ENCODE peak calls at places on chromosomes 3 and 15, in five cellular contexts. V is GM23248, H is EL, U is ACHN, T is psoas muscle. M is an unnamed sample.

GRCh38 chr15:38267416-38268022 is 14.9 kb downstream of the SPRED1 start:
- DNase-seq in H (peak), T (no peak), U (no peak), V (peak), M (no peak)

GRCh38 chr3:187064210-187065115 is 74.8 kb downstream of the RPL39L start:
- DNase-seq in H (peak), U (no peak), V (peak), T (no peak), M (no peak)

GRCh38 chr3:49411550-49411967 is 217 bp downstream of the RHOA start:
- DNase-seq in U (no peak), T (peak), V (no peak), H (peak), M (no peak)

GRCh38 chr3:109355625-109356441 is 18.5 kb upstream of the DPPA4 start:
- DNase-seq in T (no peak), H (no peak), V (no peak), U (no peak), M (peak)

GRCh38 chr3:12303998-12304397 is 15.1 kb downstream of the PPARG start:
- DNase-seq in V (no peak), T (no peak), U (peak), H (no peak), M (no peak)

GRCh38 chr3:127158614-127159221 is 34.2 kb upstream of the PRR23E start:
- DNase-seq in H (no peak), V (peak), T (peak), U (peak), M (peak)

GRCh38 chr3:31086698-31087097 is 192.2 kb upstream of the GADL1 start:
- DNase-seq in U (no peak), V (no peak), T (no peak), H (no peak), M (no peak)

GRCh38 chr15:74179983-74180688 is 6.6 kb downstream of the ISLR start:
- DNase-seq in H (peak), V (peak), T (peak), U (no peak), M (no peak)

GRCh38 chr15:69036856-69037255 is 22.4 kb downstream of the NOX5 start:
- DNase-seq in U (no peak), T (no peak), H (no peak), V (no peak), M (no peak)

GRCh38 chr3:46127503-46127902 is 80.6 kb downstream of the CCR1 start:
- DNase-seq in T (no peak), U (peak), H (peak), V (peak), M (peak)

GRCh38 chr3:184937611-184938010 is 125.6 kb downstream of the VPS8 start:
- DNase-seq in V (no peak), T (no peak), U (no peak), H (peak), M (no peak)

GRCh38 chr3:11407644-11408043 is 135.4 kb downstream of the ATG7 start:
- DNase-seq in T (no peak), V (no peak), H (no peak), U (no peak), M (no peak)

GRCh38 chr15:34011476-34011875 is 27.5 kb downstream of the AVEN start:
- DNase-seq in T (no peak), H (no peak), V (no peak), U (no peak), M (no peak)

GRCh38 chr3:172138792-172139507 is 99.6 kb downstream of the FNDC3B start:
- DNase-seq in T (no peak), V (peak), H (peak), U (peak), M (peak)

GRCh38 chr3:37952564-37952963 is 38.0 kb upstream of the VILL start:
- DNase-seq in V (no peak), H (peak), T (no peak), U (no peak), M (no peak)

GRCh38 chr3:69058180-69058946 is 6.2 kb upstream of the TMF1 start:
- DNase-seq in T (no peak), U (no peak), H (no peak), V (no peak), M (no peak)

GRCh38 chr3:115784739-115785571 is 161.6 kb downstream of the GAP43 start:
- DNase-seq in U (peak), V (peak), H (peak), T (no peak), M (peak)

GRCh38 chr3:51799879-51800757 is 21.1 kb upstream of the IQCF6 start:
- DNase-seq in V (peak), U (peak), T (no peak), H (peak), M (peak)

GRCh38 chr3:126476166-126476975 is 680 bp upstream of the ZXDC start:
- DNase-seq in H (no peak), T (peak), V (peak), U (peak), M (peak)

GRCh38 chr3:37652405-37652804 is 209.3 kb upstream of the CTDSPL start:
- DNase-seq in V (no peak), H (no peak), U (no peak), T (no peak), M (no peak)

GRCh38 chr3:46632792-46633191 is 20.5 kb downstream of the FAM240A start:
- DNase-seq in V (peak), T (peak), U (no peak), H (no peak), M (no peak)

GRCh38 chr3:31161889-31162288 is 267.4 kb upstream of the GADL1 start:
- DNase-seq in U (no peak), H (no peak), T (no peak), V (no peak), M (peak)

GRCh38 chr3:128584412-128585020 is 66.1 kb downstream of the RPN1 start:
- DNase-seq in T (peak), H (peak), U (peak), V (peak), M (peak)

GRCh38 chr15:89876736-89877135 is 17.1 kb downstream of the AP3S2 start:
- DNase-seq in U (no peak), H (no peak), V (no peak), T (no peak), M (no peak)

GRCh38 chr3:186427627-186428026 is 65.6 kb upstream of the DGKG start:
- DNase-seq in U (no peak), T (no peak), V (no peak), H (no peak), M (no peak)

GRCh38 chr3:98705212-98705611 is 57.9 kb upstream of the ST3GAL6 start:
- DNase-seq in T (no peak), U (no peak), V (no peak), H (no peak), M (no peak)

GRCh38 chr3:23877324-23877980 is 39.3 kb downstream of the NKIRAS1 start:
- DNase-seq in U (no peak), V (peak), H (peak), T (peak), M (peak)

GRCh38 chr15:29849218-29849617 is 26.9 kb upstream of the TJP1 start:
- DNase-seq in V (peak), H (no peak), T (no peak), U (no peak), M (no peak)

GRCh38 chr15:27045796-27046195 is 74.8 kb downstream of the GABRG3 start:
- DNase-seq in T (no peak), U (no peak), H (no peak), V (no peak), M (no peak)

GRCh38 chr3:125057186-125057850 is 1.5 kb upstream of the HEG1 start:
- DNase-seq in H (peak), U (peak), T (no peak), V (peak), M (peak)

GRCh38 chr3:47283596-47284364 is 1.0 kb downstream of the KLHL18 start:
- DNase-seq in U (peak), H (peak), T (no peak), V (peak), M (no peak)

GRCh38 chr3:166860217-166860616 is 519.9 kb downstream of the ZBBX start:
- DNase-seq in V (no peak), U (no peak), T (no peak), H (no peak), M (no peak)

GRCh38 chr3:58952128-58952917 is 97.5 kb downstream of the CFAP20DC start:
- DNase-seq in H (no peak), U (peak), T (no peak), V (peak), M (peak)

GRCh38 chr3:141078200-141078599 is 27.1 kb downstream of the SPSB4 start:
- DNase-seq in T (no peak), H (no peak), V (no peak), U (no peak), M (no peak)